ENCODE peak calls at places on chromosomes 4 and X, in ten cellular contexts. Y is hypothalamus; J is stimulated activated CD4-positive, alpha-beta T cell treated with anti-CD3 and anti-CD28 coated beads, Interleukin-4, amount 100 ng/mL, for 48 hours; O is activated gamma-delta T cell treated with Interleukin-2 at 50 U/mL for 16 hours; X is RCC 7860; S is T-cell; H is activated T-helper 1 cell treated with anti-CD3 and anti-CD28 coated beads, Interleukin-2, amount 50 U/mL, for 16 hours; K is cerebellar cortex; E is AG08396; Q is SJSA1. T is an unnamed sample.

GRCh38 chr4:87031946-87032345 is 97.1 kb downstream of the AFF1 start:
- DNase-seq in Y (no peak), J (no peak), O (no peak), X (no peak), S (no peak), H (no peak), K (no peak), E (no peak), Q (no peak), T (no peak)

GRCh38 chr4:77104405-77105292 is 28.9 kb upstream of the CCNI start:
- DNase-seq in Y (peak), J (no peak), O (no peak), X (no peak), S (no peak), H (no peak), K (peak), E (no peak), Q (no peak), T (no peak)

GRCh38 chr4:83771113-83771705 is 235.3 kb downstream of the GPAT3 start:
- DNase-seq in Y (no peak), J (no peak), O (no peak), X (peak), S (no peak), H (no peak), K (peak), E (peak), Q (peak), T (peak)

GRCh38 chrX:106397788-106398538 is 213.8 kb upstream of the RADX start:
- DNase-seq in Y (no peak), J (no peak), O (no peak), X (no peak), S (no peak), H (no peak), K (no peak), E (no peak), Q (no peak), T (peak)

GRCh38 chr4:6381571-6382123 is 90.8 kb downstream of the PPP2R2C start:
- DNase-seq in Y (no peak), J (no peak), O (no peak), X (no peak), S (no peak), H (no peak), K (no peak), E (no peak), Q (no peak), T (no peak)

GRCh38 chrX:138710866-138711331 is 618 bp downstream of the FGF13 start:
- DNase-seq in Y (no peak), J (no peak), O (no peak), X (no peak), S (no peak), H (no peak), K (no peak), E (no peak), Q (peak), T (no peak)

GRCh38 chr4:184424993-184425758 is 49.2 kb downstream of the IRF2 start:
- DNase-seq in Y (no peak), J (no peak), O (no peak), X (no peak), S (no peak), H (no peak), K (peak), E (peak), Q (peak), T (no peak)

GRCh38 chrX:80430826-80431501 is 10.7 kb downstream of the TENT5D start:
- DNase-seq in Y (no peak), J (no peak), O (no peak), X (no peak), S (no peak), H (no peak), K (no peak), E (no peak), Q (no peak), T (peak)

GRCh38 chrX:11791090-11791489 is 33.1 kb downstream of the MSL3 start:
- DNase-seq in Y (no peak), J (no peak), O (no peak), X (no peak), S (no peak), H (no peak), K (no peak), E (no peak), Q (no peak), T (no peak)

GRCh38 chrX:130085551-130085986 is 24.7 kb downstream of the ELF4 start:
- DNase-seq in Y (no peak), J (no peak), O (no peak), X (no peak), S (no peak), H (no peak), K (no peak), E (no peak), Q (no peak), T (no peak)

GRCh38 chrX:136780738-136781137 is at the start of gene ARHGEF6:
- DNase-seq in Y (no peak), J (peak), O (peak), X (no peak), S (peak), H (no peak), K (no peak), E (no peak), Q (peak), T (no peak)

GRCh38 chr4:112521123-112522116 is 5.4 kb upstream of the NEUROG2 start:
- DNase-seq in Y (no peak), J (no peak), O (no peak), X (no peak), S (no peak), H (no peak), K (no peak), E (no peak), Q (no peak), T (no peak)

GRCh38 chr4:40662962-40663604 is 33.4 kb upstream of the RBM47 start:
- DNase-seq in Y (no peak), J (peak), O (no peak), X (peak), S (no peak), H (no peak), K (no peak), E (peak), Q (no peak), T (peak)

GRCh38 chr4:98658287-98659105 is at the start of gene TSPAN5:
- DNase-seq in Y (no peak), J (peak), O (peak), X (peak), S (peak), H (peak), K (peak), E (peak), Q (peak), T (peak)

GRCh38 chr4:24894243-24894642 is 18.6 kb downstream of the CCDC149 start:
- DNase-seq in Y (no peak), J (no peak), O (no peak), X (no peak), S (no peak), H (no peak), K (no peak), E (no peak), Q (no peak), T (no peak)

GRCh38 chr4:113499166-113499565 is 262.4 kb downstream of the CAMK2D start:
- DNase-seq in Y (no peak), J (no peak), O (no peak), X (no peak), S (no peak), H (no peak), K (no peak), E (no peak), Q (no peak), T (no peak)

GRCh38 chr4:140382732-140383131 is 9.3 kb downstream of the SCOC start:
- DNase-seq in Y (no peak), J (no peak), O (no peak), X (no peak), S (no peak), H (no peak), K (no peak), E (no peak), Q (no peak), T (no peak)

GRCh38 chr4:54482529-54482961 is 175.2 kb upstream of the KIT start:
- DNase-seq in Y (no peak), J (no peak), O (no peak), X (peak), S (no peak), H (no peak), K (no peak), E (peak), Q (no peak), T (no peak)

GRCh38 chrX:73964607-73965006 is 339.4 kb upstream of the ZCCHC13 start:
- DNase-seq in Y (no peak), J (no peak), O (no peak), X (no peak), S (no peak), H (no peak), K (no peak), E (no peak), Q (no peak), T (no peak)

GRCh38 chrX:41005445-41005992 is 79.7 kb upstream of the USP9X start:
- DNase-seq in Y (no peak), J (no peak), O (no peak), X (no peak), S (no peak), H (no peak), K (no peak), E (no peak), Q (no peak), T (no peak)

GRCh38 chr4:167233523-167234387 is 539 bp downstream of the SPOCK3 start:
- DNase-seq in Y (peak), J (no peak), O (no peak), X (no peak), S (no peak), H (no peak), K (no peak), E (no peak), Q (peak), T (no peak)

GRCh38 chr4:106585920-106586349 is 217.4 kb upstream of the GIMD1 start:
- DNase-seq in Y (no peak), J (no peak), O (no peak), X (no peak), S (no peak), H (no peak), K (no peak), E (no peak), Q (no peak), T (no peak)

GRCh38 chr4:38489924-38490639 is 173.9 kb upstream of the KLF3 start:
- DNase-seq in Y (peak), J (no peak), O (no peak), X (no peak), S (no peak), H (no peak), K (no peak), E (no peak), Q (peak), T (no peak)

GRCh38 chr4:87180767-87181166 is 39.7 kb downstream of the KLHL8 start:
- DNase-seq in Y (no peak), J (no peak), O (no peak), X (no peak), S (no peak), H (no peak), K (no peak), E (no peak), Q (no peak), T (no peak)

GRCh38 chr4:140152760-140153418 is 1.1 kb downstream of the MAML3 start:
- DNase-seq in Y (peak), J (peak), O (peak), X (no peak), S (peak), H (peak), K (peak), E (peak), Q (peak), T (peak)

T was measured in ACHN.